ENCODE peak calls at places on chromosomes 7 and 10, in nine cellular contexts. L is left colon, T is amygdala, I is renal cortical epithelial cell, C is NCI-H1694 treated with DMSO at 0.1 percent for 48 hours, M is nephron progenitor cell, J is NCI-H1417, F is posterior cingulate gyrus, S is NCI-H748 treated with DMSO at 0.1 percent for 48 hours. W is an unnamed sample.

GRCh38 chr10:103429647-103430046 is 22.5 kb downstream of the CALHM2 start:
- DNase-seq in S (no peak), I (no peak), T (no peak), F (no peak), J (no peak), M (no peak), C (no peak), L (no peak), W (no peak)

GRCh38 chr10:85918371-85918770 is 448.2 kb downstream of the GRID1 start:
- DNase-seq in F (no peak), T (no peak), J (peak), S (no peak), C (no peak), M (no peak), I (no peak), L (no peak), W (no peak)

GRCh38 chr7:90274161-90274560 is 29.2 kb downstream of the CFAP69 start:
- DNase-seq in I (no peak), S (no peak), T (no peak), F (no peak), J (no peak), L (no peak), C (no peak), M (no peak), W (no peak)

GRCh38 chr7:66800591-66800990 is 60.1 kb downstream of the RABGEF1 start:
- DNase-seq in T (no peak), C (no peak), F (no peak), I (no peak), S (no peak), J (no peak), M (no peak), L (no peak), W (no peak)

GRCh38 chr10:12984165-12984747 is 17.3 kb downstream of the CCDC3 start:
- DNase-seq in L (no peak), J (no peak), S (no peak), M (no peak), I (no peak), C (no peak), T (no peak), F (no peak), W (no peak)

GRCh38 chr7:147088916-147089315 is 972.3 kb downstream of the CNTNAP2 start:
- DNase-seq in F (no peak), L (no peak), M (no peak), C (no peak), J (no peak), T (no peak), S (no peak), I (no peak), W (no peak)

GRCh38 chr10:90133606-90134005 is 432.2 kb downstream of the KIF20B start:
- DNase-seq in I (no peak), C (no peak), S (no peak), F (no peak), L (no peak), J (no peak), T (no peak), M (no peak), W (no peak)

GRCh38 chr7:77538186-77538907 is 1.3 kb downstream of the PTPN12 start:
- DNase-seq in S (peak), F (peak), C (peak), I (peak), J (peak), L (peak), T (peak), M (peak), W (peak)

GRCh38 chr10:86592413-86592812 is 61.9 kb upstream of the OPN4 start:
- DNase-seq in I (no peak), J (peak), L (no peak), M (no peak), S (no peak), F (no peak), C (no peak), T (no peak), W (peak)

GRCh38 chr10:110056822-110057221 is 49.0 kb downstream of the ADD3 start:
- DNase-seq in M (no peak), S (no peak), C (no peak), T (no peak), F (no peak), L (no peak), I (peak), J (no peak), W (no peak)

GRCh38 chr7:100705341-100705752 is 574 bp upstream of the POP7 start:
- DNase-seq in T (peak), I (peak), L (peak), C (peak), J (peak), S (peak), F (peak), M (peak), W (peak)

GRCh38 chr7:114720725-114721124 is 201.2 kb upstream of the MDFIC start:
- DNase-seq in S (no peak), F (no peak), T (no peak), J (no peak), C (no peak), M (no peak), I (no peak), L (no peak), W (no peak)

GRCh38 chr7:20403356-20403755 is 72.7 kb downstream of the ITGB8 start:
- DNase-seq in I (no peak), L (no peak), M (no peak), F (no peak), T (no peak), S (no peak), C (no peak), J (no peak), W (no peak)

GRCh38 chr7:36683695-36684357 is 40.5 kb downstream of the AOAH start:
- DNase-seq in I (peak), S (no peak), M (no peak), F (no peak), C (no peak), T (no peak), J (no peak), L (no peak), W (no peak)

GRCh38 chr7:1911571-1911970 is 241.5 kb downstream of the ELFN1 start:
- DNase-seq in L (no peak), C (no peak), F (no peak), S (no peak), J (no peak), I (no peak), M (no peak), T (no peak), W (no peak)

GRCh38 chr10:1788401-1788800 is 51.1 kb upstream of the ADARB2 start:
- DNase-seq in L (no peak), F (peak), M (no peak), I (no peak), S (no peak), C (no peak), T (no peak), J (no peak), W (no peak)

GRCh38 chr7:43586251-43586900 is 3.5 kb downstream of the STK17A start:
- DNase-seq in J (no peak), L (no peak), F (no peak), C (no peak), I (peak), S (no peak), M (no peak), T (no peak), W (no peak)

GRCh38 chr7:1130021-1130990 is 29.7 kb downstream of the ZFAND2A start:
- DNase-seq in L (no peak), I (no peak), J (no peak), S (no peak), T (no peak), C (no peak), F (peak), M (no peak), W (no peak)

GRCh38 chr7:131843862-131844261 is 287.4 kb upstream of the PODXL start:
- DNase-seq in F (no peak), S (no peak), M (peak), L (peak), C (peak), I (peak), T (no peak), J (peak), W (no peak)

GRCh38 chr7:45617166-45617565 is 43.0 kb downstream of the ADCY1 start:
- DNase-seq in M (no peak), C (no peak), T (no peak), L (no peak), F (no peak), I (no peak), S (no peak), J (no peak), W (no peak)

GRCh38 chr10:86195521-86195920 is 171.1 kb downstream of the GRID1 start:
- DNase-seq in T (no peak), S (no peak), L (no peak), I (no peak), J (no peak), M (no peak), C (no peak), F (peak), W (no peak)

GRCh38 chr7:12281026-12281425 is 69.9 kb downstream of the TMEM106B start:
- DNase-seq in I (peak), T (no peak), C (no peak), F (no peak), J (peak), L (no peak), M (no peak), S (no peak), W (no peak)

GRCh38 chr7:25886387-25887240 is 265.4 kb upstream of the NFE2L3 start:
- DNase-seq in M (no peak), I (no peak), T (no peak), S (no peak), J (peak), L (no peak), F (no peak), C (peak), W (no peak)

GRCh38 chr10:22976535-22976934 is 48.7 kb downstream of the ARMC3 start:
- DNase-seq in M (no peak), J (no peak), T (no peak), F (no peak), L (no peak), I (no peak), C (no peak), S (no peak), W (no peak)